ENCODE peak calls at places on chromosomes 13 and 19, in seven cellular contexts. X is right lobe of liver, C is uterus, A is heart right ventricle, Q is esophagus squamous epithelium, E is astrocyte of the spinal cord, H is GM06990. T is an unnamed sample.

GRCh38 chr19:41528106-41528505 is 47.9 kb upstream of the CEACAM21 start:
- DNase-seq in X (no peak), C (no peak), A (no peak), Q (no peak), E (no peak), H (no peak), T (no peak)

GRCh38 chr19:14536926-14537692 is 7.7 kb downstream of the TECR start:
- DNase-seq in X (peak), C (peak), A (peak), Q (no peak), E (no peak), H (no peak), T (peak)

GRCh38 chr13:109790951-109791605 is 4.7 kb upstream of the IRS2 start:
- DNase-seq in X (peak), C (no peak), A (no peak), Q (no peak), E (peak), H (no peak), T (no peak)

GRCh38 chr19:3045885-3046603 is 16.3 kb downstream of the TLE5 start:
- DNase-seq in X (no peak), C (peak), A (no peak), Q (no peak), E (no peak), H (no peak), T (no peak)

GRCh38 chr19:57171551-57172081 is 4.3 kb upstream of the DUXA start:
- DNase-seq in X (no peak), C (peak), A (peak), Q (no peak), E (peak), H (peak), T (peak)

GRCh38 chr19:10690351-10690781 is 10.9 kb upstream of the QTRT1 start:
- DNase-seq in X (no peak), C (no peak), A (no peak), Q (no peak), E (no peak), H (no peak), T (peak)

GRCh38 chr19:18701250-18701608 is 17.7 kb downstream of the CRTC1 start:
- DNase-seq in X (no peak), C (no peak), A (no peak), Q (no peak), E (no peak), H (no peak), T (no peak)

GRCh38 chr13:52053460-52053859 is 29.0 kb downstream of the UTP14C start:
- DNase-seq in X (no peak), C (no peak), A (no peak), Q (no peak), E (no peak), H (no peak), T (no peak)

GRCh38 chr13:31111136-31111535 is 50.6 kb downstream of the HSPH1 start:
- DNase-seq in X (no peak), C (no peak), A (no peak), Q (no peak), E (no peak), H (no peak), T (no peak)

GRCh38 chr19:5714819-5715218 is 5.1 kb downstream of the LONP1 start:
- DNase-seq in X (no peak), C (no peak), A (no peak), Q (no peak), E (no peak), H (no peak), T (no peak)

GRCh38 chr13:92224052-92224821 is 825.8 kb downstream of the GPC5 start:
- DNase-seq in X (no peak), C (no peak), A (no peak), Q (no peak), E (peak), H (no peak), T (no peak)

GRCh38 chr19:49125025-49125731 is 5.8 kb downstream of the PPFIA3 start:
- DNase-seq in X (no peak), C (no peak), A (peak), Q (no peak), E (no peak), H (no peak), T (peak)

GRCh38 chr19:14674764-14675163 is at the start of gene ADGRE3:
- DNase-seq in X (no peak), C (no peak), A (no peak), Q (no peak), E (no peak), H (peak), T (no peak)

GRCh38 chr19:18135712-18136584 is 17.0 kb upstream of the PIK3R2 start:
- DNase-seq in X (peak), C (no peak), A (no peak), Q (no peak), E (no peak), H (no peak), T (no peak)

GRCh38 chr19:11418518-11419506 is at the start of gene RGL3:
- DNase-seq in X (peak), C (no peak), A (peak), Q (no peak), E (no peak), H (no peak), T (peak)

GRCh38 chr13:59666504-59666903 is 497.2 kb downstream of the DIAPH3 start:
- DNase-seq in X (no peak), C (no peak), A (no peak), Q (no peak), E (peak), H (no peak), T (no peak)

GRCh38 chr13:113493315-113493951 is 2.9 kb upstream of the DCUN1D2 start:
- DNase-seq in X (no peak), C (no peak), A (no peak), Q (no peak), E (peak), H (no peak), T (no peak)

GRCh38 chr19:43476606-43477005 is 11.2 kb upstream of the LYPD3 start:
- DNase-seq in X (no peak), C (no peak), A (no peak), Q (no peak), E (peak), H (no peak), T (no peak)

GRCh38 chr13:26222523-26223046 is 471 bp upstream of the RNF6 start:
- DNase-seq in X (no peak), C (no peak), A (peak), Q (no peak), E (no peak), H (no peak), T (no peak)

GRCh38 chr13:99406799-99407201 is 94.5 kb upstream of the TM9SF2 start:
- DNase-seq in X (no peak), C (no peak), A (no peak), Q (no peak), E (no peak), H (no peak), T (no peak)

GRCh38 chr13:54705738-54706137 is 1677.1 kb downstream of the OLFM4 start:
- DNase-seq in X (no peak), C (no peak), A (no peak), Q (no peak), E (no peak), H (no peak), T (no peak)

GRCh38 chr19:48396010-48396870 is 2.8 kb downstream of the GRIN2D start:
- DNase-seq in X (no peak), C (no peak), A (no peak), Q (no peak), E (no peak), H (no peak), T (no peak)

GRCh38 chr13:44951184-44951583 is 38.1 kb downstream of the NUFIP1 start:
- DNase-seq in X (no peak), C (no peak), A (no peak), Q (no peak), E (no peak), H (no peak), T (no peak)

GRCh38 chr13:107675847-107676550 is 539.3 kb downstream of the LIG4 start:
- DNase-seq in X (no peak), C (no peak), A (no peak), Q (no peak), E (no peak), H (no peak), T (no peak)

GRCh38 chr19:49409441-49410029 is 13.7 kb downstream of the PTH2 start:
- DNase-seq in X (no peak), C (no peak), A (no peak), Q (no peak), E (no peak), H (peak), T (no peak)

GRCh38 chr19:29610574-29611271 is 4.6 kb downstream of the POP4 start:
- DNase-seq in X (peak), C (peak), A (peak), Q (peak), E (peak), H (peak), T (peak)

GRCh38 chr13:73421310-73421912 is 362.6 kb downstream of the KLF5 start:
- DNase-seq in X (no peak), C (no peak), A (no peak), Q (no peak), E (peak), H (no peak), T (no peak)

GRCh38 chr13:112709825-112710783 is 20.3 kb downstream of the ATP11A start:
- DNase-seq in X (no peak), C (no peak), A (no peak), Q (no peak), E (no peak), H (no peak), T (peak)

GRCh38 chr19:18869781-18870530 is 26.0 kb downstream of the CERS1 start:
- DNase-seq in X (no peak), C (no peak), A (no peak), Q (no peak), E (no peak), H (no peak), T (no peak)

GRCh38 chr19:47353307-47353712 is 4.2 kb downstream of the DHX34 start:
- DNase-seq in X (peak), C (no peak), A (peak), Q (no peak), E (no peak), H (no peak), T (no peak)

GRCh38 chr13:39684531-39685137 is 29.2 kb downstream of the COG6 start:
- DNase-seq in X (no peak), C (no peak), A (no peak), Q (no peak), E (peak), H (peak), T (no peak)

GRCh38 chr13:30398601-30399072 is 23.7 kb upstream of the UBE2L5 start:
- DNase-seq in X (peak), C (no peak), A (no peak), Q (no peak), E (no peak), H (no peak), T (no peak)

GRCh38 chr13:40466271-40466670 is 200.2 kb downstream of the FOXO1 start:
- DNase-seq in X (no peak), C (no peak), A (no peak), Q (no peak), E (no peak), H (no peak), T (no peak)

GRCh38 chr13:102280366-102280765 is 121.5 kb downstream of the FGF14 start:
- DNase-seq in X (no peak), C (no peak), A (no peak), Q (no peak), E (no peak), H (no peak), T (no peak)

DNA sequence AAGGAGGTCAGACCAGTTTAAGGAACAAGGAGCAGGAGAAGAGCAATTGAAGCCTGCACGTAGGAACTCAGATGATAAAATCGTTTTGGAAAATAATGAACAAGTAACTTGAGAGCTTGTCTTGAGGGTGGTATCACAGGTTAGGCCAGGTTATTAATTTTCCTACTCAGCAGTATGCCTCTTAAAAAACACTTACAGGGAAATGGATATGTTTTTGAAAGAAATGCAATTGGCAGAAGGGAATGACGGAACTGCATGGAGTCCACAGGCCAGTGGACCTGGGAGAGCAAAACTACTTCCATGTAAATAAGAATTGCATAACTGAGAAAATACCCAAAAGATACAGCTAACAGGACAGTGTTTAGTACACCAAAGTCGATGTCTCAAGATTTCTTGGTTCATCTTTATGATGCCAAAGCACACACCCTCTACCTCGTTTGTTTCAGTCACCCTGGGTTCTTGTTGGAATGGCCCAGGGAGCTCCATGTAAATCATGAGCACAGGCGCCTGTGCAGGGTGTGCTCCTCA is 35.2 kb downstream of the MBNL2 start:
- DNase-seq in X (no peak), C (no peak), A (no peak), Q (no peak), E (no peak), H (no peak), T (no peak)
- H3K4me3 ChIP-seq in X (no peak), C (no peak), A (no peak), Q (no peak), E (no peak), H (no peak), T (no peak)

GRCh38 chr19:7682175-7682855 is 1.7 kb downstream of the TRAPPC5 start:
- DNase-seq in X (no peak), C (no peak), A (peak), Q (no peak), E (no peak), H (no peak), T (no peak)
- H3K4me3 ChIP-seq in X (peak), C (peak), A (peak), Q (peak), E (peak), H (peak), T (peak)

DNA sequence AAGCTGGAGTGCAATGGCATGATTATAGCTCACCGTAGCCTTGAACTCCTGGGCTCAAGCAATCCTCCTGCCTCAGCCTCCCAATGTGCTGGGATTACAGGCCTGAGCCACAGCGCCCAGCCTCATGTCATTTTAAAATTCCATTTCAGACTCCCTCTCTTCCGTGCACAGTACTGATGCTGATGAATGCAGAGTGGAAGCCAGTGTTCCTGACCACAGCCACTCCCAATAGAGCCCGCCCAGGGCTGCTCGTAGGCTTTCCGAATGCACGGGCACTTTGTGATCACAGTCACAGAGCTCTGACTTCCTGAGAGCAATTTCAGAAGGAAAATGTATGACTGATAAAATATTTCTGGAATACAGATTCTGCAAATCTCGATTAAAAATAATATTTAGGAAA is 38.8 kb upstream of the AMER2 start:
- DNase-seq in X (no peak), C (no peak), A (no peak), Q (no peak), E (no peak), H (no peak), T (no peak)
- H3K4me3 ChIP-seq in X (no peak), C (no peak), A (no peak), Q (no peak), E (no peak), H (no peak), T (no peak)

GRCh38 chr13:24252136-24252535 is 57.2 kb upstream of the C1QTNF9 start:
- DNase-seq in X (no peak), C (no peak), A (no peak), Q (no peak), E (no peak), H (no peak), T (no peak)
- H3K4me3 ChIP-seq in X (no peak), C (no peak), A (no peak), Q (peak), E (no peak), H (no peak), T (no peak)

GRCh38 chr19:23065306-23065705 is 51.5 kb upstream of the ZNF730 start:
- DNase-seq in X (no peak), C (no peak), A (no peak), Q (no peak), E (no peak), H (no peak), T (no peak)

GRCh38 chr19:23071087-23071511 is 45.7 kb upstream of the ZNF730 start:
- DNase-seq in X (peak), C (peak), A (peak), Q (no peak), E (peak), H (peak), T (no peak)

GRCh38 chr19:23075031-23075733 is 41.6 kb upstream of the ZNF730 start:
- DNase-seq in X (no peak), C (peak), A (peak), Q (no peak), E (peak), H (peak), T (peak)

GRCh38 chr19:23070353-23070781 is 46.5 kb upstream of the ZNF730 start:
- DNase-seq in X (no peak), C (peak), A (peak), Q (no peak), E (peak), H (no peak), T (no peak)
- H3K4me3 ChIP-seq in X (no peak), C (peak), A (peak), Q (peak), E (peak), H (no peak), T (no peak)

T was measured in kidney.